ENCODE peak calls at places on chromosomes 1 and 21, in nine cellular contexts. B is HCT116; O is cardiac muscle cell; M is tibial artery; Z is OCI-LY7; Q is ovary; D is fibroblast of lung; K is thoracic aorta; I is effector memory CD4-positive, alpha-beta T cell. S is an unnamed sample.
A peak's percentile ranks its signal among the peaks of the same experiment; 100 is the strongest.

GRCh38 chr1:206769331-206769731 is 1.2 kb upstream of the IL19 start:
- DNase-seq in B (no peak), O (no peak), M (no peak), Z (no peak), Q (no peak), D (no peak), K (no peak), I (peak; percentile 23), S (peak; percentile 45)

GRCh38 chr1:16371725-16372124 is 4.7 kb downstream of the SZRD1 start:
- DNase-seq in B (no peak), O (peak; percentile 76), M (no peak), Z (no peak), Q (no peak), D (peak; percentile 80), K (no peak), I (no peak), S (no peak)

GRCh38 chr1:162206300-162206699 is 136.8 kb downstream of the NOS1AP start:
- DNase-seq in B (no peak), O (no peak), M (no peak), Z (no peak), Q (no peak), D (no peak), K (no peak), I (no peak), S (no peak)

GRCh38 chr1:29197993-29198392 is 16.3 kb upstream of the SRSF4 start:
- DNase-seq in B (no peak), O (no peak), M (no peak), Z (no peak), Q (no peak), D (no peak), K (no peak), I (no peak), S (no peak)

GRCh38 chr1:248853023-248853422 is 5.9 kb downstream of the ZNF692 start:
- DNase-seq in B (no peak), O (peak; percentile 54), M (peak; percentile 63), Z (no peak), Q (no peak), D (peak; percentile 55), K (no peak), I (no peak), S (no peak)

GRCh38 chr1:56780128-56780750 is 39.0 kb downstream of the FYB2 start:
- DNase-seq in B (no peak), O (no peak), M (no peak), Z (no peak), Q (no peak), D (no peak), K (no peak), I (no peak), S (no peak)

GRCh38 chr1:27130798-27131197 is 24.1 kb downstream of the SLC9A1 start:
- DNase-seq in B (no peak), O (no peak), M (no peak), Z (no peak), Q (no peak), D (no peak), K (no peak), I (no peak), S (no peak)

GRCh38 chr1:68916227-68916853 is 419.5 kb upstream of the DEPDC1 start:
- DNase-seq in B (no peak), O (peak; percentile 88), M (no peak), Z (no peak), Q (peak; percentile 24), D (peak; percentile 95), K (peak; percentile 2), I (no peak), S (no peak)

GRCh38 chr1:33957854-33958253 is 94.0 kb downstream of the HMGB4 start:
- DNase-seq in B (no peak), O (no peak), M (no peak), Z (no peak), Q (no peak), D (no peak), K (no peak), I (no peak), S (no peak)

GRCh38 chr1:83034846-83035245 is 964.1 kb downstream of the TTLL7 start:
- DNase-seq in B (no peak), O (no peak), M (no peak), Z (no peak), Q (no peak), D (peak; percentile 1), K (no peak), I (no peak), S (no peak)

GRCh38 chr1:245915851-245916250 is 591.2 kb downstream of the SMYD3 start:
- DNase-seq in B (no peak), O (no peak), M (no peak), Z (no peak), Q (no peak), D (no peak), K (no peak), I (no peak), S (no peak)

GRCh38 chr21:25563399-25564116 is 43.7 kb downstream of the MRPL39 start:
- DNase-seq in B (no peak), O (peak; percentile 58), M (no peak), Z (no peak), Q (no peak), D (peak; percentile 69), K (no peak), I (peak; percentile 16), S (peak; percentile 39)

GRCh38 chr1:6052543-6053205 is 7.0 kb downstream of the KCNAB2 start:
- DNase-seq in B (no peak), O (peak; percentile 76), M (no peak), Z (peak; percentile 42), Q (peak; percentile 64), D (peak; percentile 56), K (no peak), I (peak; percentile 12), S (no peak)

DNA sequence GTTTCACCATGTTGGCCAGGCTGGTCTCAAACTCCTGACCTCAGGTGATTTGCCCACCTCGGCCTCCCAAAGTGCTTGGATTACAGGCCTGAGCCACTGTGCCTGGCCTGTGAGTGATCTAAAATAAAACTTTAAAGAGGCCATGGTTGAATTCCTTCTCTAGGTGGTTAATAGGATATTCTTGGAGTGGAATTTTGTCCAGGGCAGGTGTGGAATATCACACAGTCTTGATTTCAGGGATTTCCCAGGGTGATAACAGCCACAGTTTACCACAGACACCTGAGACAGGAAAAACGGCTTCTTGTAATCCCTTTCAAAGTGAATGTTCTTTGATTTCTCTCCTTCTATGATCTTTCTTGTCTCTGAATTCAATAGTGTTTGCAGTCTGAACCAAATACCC is 32.1 kb upstream of the C1orf21 start:
- DNase-seq in B (no peak), O (no peak), M (no peak), Z (no peak), Q (no peak), D (no peak), K (no peak), I (no peak), S (no peak)
- H3K36me3 ChIP-seq in B (no peaks in the 10 kb centered on the region), O (no peaks in the 10 kb centered on the region), M (no peaks in the 10 kb centered on the region), Z (no peaks in the 10 kb centered on the region), Q (no peaks in the 10 kb centered on the region), D (no peaks in the 10 kb centered on the region), K (no peaks in the 10 kb centered on the region), I (no peaks in the 10 kb centered on the region), S (no peaks in the 10 kb centered on the region)

DNA sequence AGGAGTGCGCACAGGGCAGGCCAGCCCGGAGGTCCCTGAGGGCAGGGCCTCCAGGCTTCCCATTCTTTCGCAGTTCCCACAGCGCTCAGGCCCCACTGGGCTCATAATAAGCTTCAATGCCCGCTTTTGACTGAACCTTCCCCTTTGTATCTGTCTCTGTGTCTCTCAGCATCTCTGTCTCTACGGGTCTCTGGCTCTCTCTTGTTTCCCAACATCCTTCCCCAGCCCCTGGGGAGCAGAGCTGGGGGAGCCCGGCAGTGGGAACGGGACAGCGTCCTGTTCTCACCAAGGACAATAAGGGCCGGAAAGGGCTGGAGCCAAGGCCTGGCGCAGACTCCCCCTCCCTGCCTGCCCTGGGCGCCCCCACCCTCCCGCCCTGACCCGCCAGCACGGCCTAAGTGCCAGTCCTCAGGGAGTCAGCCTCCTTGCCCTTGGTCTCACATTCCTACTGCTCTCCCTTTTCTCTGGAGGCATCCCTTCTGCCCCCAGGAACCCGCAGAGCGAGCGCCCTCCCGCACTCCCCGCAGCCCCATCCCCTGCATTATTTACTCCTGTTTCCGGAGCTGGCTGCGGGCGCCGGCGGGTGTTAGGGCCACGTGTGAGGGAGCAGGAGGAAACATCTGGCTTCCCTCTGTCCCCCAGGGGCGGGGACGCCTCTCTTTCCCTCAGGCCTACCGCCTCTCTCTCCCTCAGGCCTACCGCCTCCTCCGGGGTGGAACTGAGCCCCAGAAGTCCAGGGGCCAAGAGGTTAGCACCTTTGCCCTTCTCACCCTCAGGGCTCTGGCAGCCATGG is 6.5 kb downstream of the KRTCAP2 start:
- DNase-seq in B (no peak), O (peak; percentile 68), M (peak; percentile 72), Z (no peak), Q (peak; percentile 68), D (no peak), K (no peak), I (no peak), S (no peak)
- H3K4me3 ChIP-seq in B (no peak overlapping the region), O (no peak overlapping the region), M (no peak overlapping the region), Z (peak overlapping the region; percentile 18), Q (no peak overlapping the region), D (no peak overlapping the region), K (no peak overlapping the region), I (no peak overlapping the region), S (no peak overlapping the region)

GRCh38 chr1:32773764-32774463 is 43.2 kb downstream of the YARS1 start:
- DNase-seq in B (no peak), O (no peak), M (no peak), Z (no peak), Q (no peak), D (no peak), K (no peak), I (no peak), S (no peak)

GRCh38 chr1:32773018-32773763 is 44.0 kb downstream of the YARS1 start:
- DNase-seq in B (peak; percentile 61), O (peak; percentile 83), M (peak; percentile 87), Z (peak; percentile 75), Q (peak; percentile 86), D (peak; percentile 69), K (peak; percentile 43), I (peak; percentile 47), S (peak; percentile 68)

GRCh38 chr1:32775640-32776337 is 41.4 kb downstream of the YARS1 start:
- DNase-seq in B (no peak), O (no peak), M (no peak), Z (no peak), Q (no peak), D (peak; percentile 85), K (no peak), I (no peak), S (no peak)

GRCh38 chr1:32774950-32775634 is 42.1 kb downstream of the YARS1 start:
- DNase-seq in B (no peak), O (peak; percentile 51), M (no peak), Z (no peak), Q (no peak), D (peak; percentile 79), K (no peak), I (no peak), S (no peak)

GRCh38 chr1:32774464-32774808 is 42.7 kb downstream of the YARS1 start:
- DNase-seq in B (no peak), O (no peak), M (no peak), Z (no peak), Q (no peak), D (no peak), K (no peak), I (no peak), S (no peak)
- H3K36me3 ChIP-seq in B (peaks cover 30% of the 10 kb centered on the region), O (peaks cover 37% of the 10 kb centered on the region), M (peaks cover 77% of the 10 kb centered on the region), Z (peaks cover 66% of the 10 kb centered on the region), Q (no peaks in the 10 kb centered on the region), D (peaks cover 23% of the 10 kb centered on the region), K (peaks cover 24% of the 10 kb centered on the region), I (peaks cover 22% of the 10 kb centered on the region), S (peaks cover 25% of the 10 kb centered on the region)

DNA sequence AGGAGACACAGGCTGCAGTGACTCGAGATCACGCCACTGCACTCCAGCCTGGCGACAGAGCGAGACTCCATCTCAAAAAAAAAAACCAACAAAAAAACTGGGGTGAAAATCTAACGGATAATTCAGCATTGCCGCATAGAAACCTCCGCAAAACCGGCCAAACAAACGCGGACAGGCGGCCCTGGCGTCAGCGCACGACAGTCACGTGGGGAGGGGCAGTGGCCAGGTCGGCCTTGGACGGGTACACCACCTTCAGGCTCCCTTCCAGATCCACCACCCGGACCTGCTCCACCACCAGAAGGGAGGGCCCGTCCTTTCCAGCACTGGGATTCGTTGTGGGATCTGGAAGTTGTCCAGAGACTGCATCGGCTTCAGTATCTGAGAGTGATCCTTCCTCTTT is 8.4 kb downstream of the SMIM1 start:
- DNase-seq in B (no peak), O (no peak), M (no peak), Z (no peak), Q (no peak), D (no peak), K (no peak), I (no peak), S (no peak)
- H3K4me3 ChIP-seq in B (no peak overlapping the region), O (no peak overlapping the region), M (no peak overlapping the region), Z (no peak overlapping the region), Q (no peak overlapping the region), D (no peak overlapping the region), K (no peak overlapping the region), I (no peak overlapping the region), S (no peak overlapping the region)